ENCODE peak calls at places on chromosome 11, in four cellular contexts. M is ovary, N is A549, U is pancreas. P is an unnamed sample.

GRCh38 chr11:31437742-31438435 is 68.2 kb downstream of the DNAJC24 start:
- DNase-seq in U (no peak), M (no peak), N (no peak), P (no peak)

GRCh38 chr11:105609832-105610781 is at the start of gene GRIA4:
- DNase-seq in M (peak; percentile 42), U (peak; percentile 2), N (peak; percentile 1), P (peak; percentile 86)

GRCh38 chr11:27118371-27118770 is 77.8 kb downstream of the BBOX1 start:
- DNase-seq in U (no peak), N (no peak), M (no peak), P (no peak)

GRCh38 chr11:134071766-134072403 is 3.0 kb downstream of the JAM3 start:
- DNase-seq in M (no peak), N (no peak), U (no peak), P (no peak)

GRCh38 chr11:59173080-59173963 is 1.4 kb downstream of the DTX4 start:
- DNase-seq in N (no peak), M (peak; percentile 67), U (no peak), P (peak; percentile 59)

GRCh38 chr11:93945596-93945995 is 75.6 kb upstream of the HEPHL1 start:
- DNase-seq in N (no peak), U (no peak), M (no peak), P (no peak)

GRCh38 chr11:122186439-122187080 is 70.5 kb upstream of the BLID start:
- DNase-seq in M (no peak), N (peak; percentile 87), U (no peak), P (no peak)

GRCh38 chr11:123286255-123286654 is 91.2 kb upstream of the CLMP start:
- DNase-seq in M (no peak), N (no peak), U (no peak), P (no peak)

GRCh38 chr11:78189851-78190250 is 1.1 kb downstream of the USP35 start:
- DNase-seq in N (no peak), U (no peak), M (peak; percentile 42), P (no peak)

GRCh38 chr11:34676227-34676626 is 55.3 kb downstream of the EHF start:
- DNase-seq in M (no peak), U (no peak), N (no peak), P (no peak)

GRCh38 chr11:29978549-29978948 is 38.3 kb downstream of the KCNA4 start:
- DNase-seq in N (no peak), U (no peak), M (no peak), P (no peak)

GRCh38 chr11:8026982-8027381 is 39.8 kb downstream of the EIF3F start:
- DNase-seq in U (no peak), N (no peak), M (no peak), P (no peak)

GRCh38 chr11:3686751-3687150 is 15.6 kb upstream of the CHRNA10 start:
- DNase-seq in M (no peak), U (no peak), N (no peak), P (no peak)

GRCh38 chr11:118628031-118628430 is 20.6 kb downstream of the PHLDB1 start:
- DNase-seq in N (no peak), M (no peak), U (no peak), P (no peak)

GRCh38 chr11:82994615-82995014 is 77.1 kb downstream of the RAB30 start:
- DNase-seq in U (no peak), N (no peak), M (no peak), P (no peak)

GRCh38 chr11:86204356-86204755 is 40.2 kb upstream of the EED start:
- DNase-seq in M (no peak), N (no peak), U (no peak), P (no peak)

GRCh38 chr11:44818110-44818509 is 91.3 kb downstream of the TSPAN18 start:
- DNase-seq in U (no peak), N (no peak), M (no peak), P (no peak)

GRCh38 chr11:94866936-94867795 is 99.0 kb downstream of the AMOTL1 start:
- DNase-seq in M (no peak), N (no peak), U (no peak), P (no peak)

GRCh38 chr11:81870815-81871214 is 862.8 kb downstream of the FAM181B start:
- DNase-seq in N (no peak), U (no peak), M (no peak), P (no peak)

GRCh38 chr11:66495401-66495844 is 15.0 kb upstream of the BBS1 start:
- DNase-seq in M (no peak), N (no peak), U (no peak), P (no peak)

GRCh38 chr11:46659908-46660307 is 40.5 kb downstream of the ARHGAP1 start:
- DNase-seq in U (no peak), M (no peak), N (no peak), P (no peak)

GRCh38 chr11:120025606-120026335 is 112.1 kb downstream of the TRIM29 start:
- DNase-seq in U (no peak), M (no peak), N (no peak), P (no peak)

GRCh38 chr11:7599209-7599608 is 74.1 kb downstream of the CYB5R2 start:
- DNase-seq in M (no peak), U (no peak), N (no peak), P (no peak)

GRCh38 chr11:18802381-18803257 is 11.0 kb upstream of the PTPN5 start:
- DNase-seq in M (no peak), U (peak; percentile 47), N (peak; percentile 82), P (peak; percentile 77)

GRCh38 chr11:8732276-8732675 is 49.7 kb downstream of the RPL27A start:
- DNase-seq in U (no peak), N (no peak), M (no peak), P (no peak)

DNA sequence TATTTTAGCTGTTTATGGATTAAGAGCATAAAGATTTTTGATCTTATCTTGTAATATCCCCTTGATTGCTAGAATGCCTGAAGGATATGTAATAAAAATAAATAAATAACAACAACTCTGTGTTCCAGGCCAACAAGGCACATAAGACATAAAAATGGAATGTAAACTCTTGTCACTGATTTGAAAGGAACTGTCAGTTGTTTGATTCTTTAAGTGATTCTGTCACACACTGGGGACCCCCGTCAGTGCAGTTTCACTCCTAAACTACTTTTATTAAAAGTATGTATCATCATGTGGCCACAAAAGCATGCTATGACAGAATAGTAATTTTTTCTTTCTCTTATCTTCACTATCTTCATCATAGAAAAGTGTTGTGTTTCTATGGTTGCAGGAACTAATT is 572.4 kb downstream of the CNTN5 start:
- DNase-seq in N (no peak), M (no peak), U (no peak), P (no peak)
- TF ChIP-seq CTCF in N (no peak), M (no peak), U (no peak), P (no peak)

GRCh38 chr11:111513240-111513605 is 1.0 kb upstream of the BTG4 start:
- DNase-seq in U (no peak), N (no peak), M (no peak), P (no peak)
- H3K4me3 ChIP-seq in U (no peak overlapping the region), N (peak overlapping the region; percentile 83), M (no peak overlapping the region), P (peak overlapping the region; percentile 45)

DNA sequence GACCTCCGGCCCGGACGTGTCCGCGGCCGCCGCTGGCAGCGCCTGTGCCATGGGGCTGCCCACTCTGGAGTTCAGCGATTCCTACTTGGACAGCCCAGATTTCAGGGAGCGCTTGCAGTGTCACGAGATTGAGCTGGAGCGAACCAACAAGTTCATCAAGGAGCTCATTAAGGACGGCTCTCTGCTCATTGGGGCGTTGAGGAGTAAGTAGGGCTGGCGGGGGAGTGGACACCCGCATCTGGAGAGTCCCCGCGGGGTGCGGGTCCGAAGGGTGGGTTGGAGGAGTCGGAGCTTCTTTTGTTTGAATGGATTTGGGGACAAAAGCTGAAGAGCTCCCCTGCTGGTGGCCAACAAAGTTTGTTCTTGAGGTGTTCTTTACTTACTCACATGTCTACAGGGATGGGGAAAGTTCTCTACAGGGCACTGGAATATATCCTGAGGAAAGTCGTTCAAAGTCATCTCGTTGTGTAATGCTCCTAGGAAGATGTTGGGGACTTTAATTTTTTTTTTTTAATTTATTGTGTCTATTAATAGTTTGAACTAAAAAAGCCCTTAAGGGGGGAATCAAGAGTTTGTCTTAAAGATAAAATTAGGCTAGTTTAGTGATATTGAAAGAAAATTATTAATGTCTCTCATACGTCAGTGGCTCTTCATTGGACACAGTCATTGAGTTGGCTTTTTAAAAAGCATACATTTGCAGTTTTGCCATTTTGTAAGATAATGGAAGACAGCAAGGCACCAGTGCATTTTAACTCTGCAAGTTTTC is 725 bp downstream of the ARHGAP42 start:
- DNase-seq in U (peak; percentile 28), M (peak; percentile 58), N (peak; percentile 86), P (peak; percentile 32)
- TF ChIP-seq CTCF in U (peak; percentile 30), M (peak; percentile 35), N (peak; percentile 48), P (peak; percentile 59)

GRCh38 chr11:129416080-129416820 is 40.6 kb downstream of the BARX2 start:
- DNase-seq in U (no peak), M (no peak), N (no peak), P (no peak)

GRCh38 chr11:129417458-129417857 is 41.8 kb downstream of the BARX2 start:
- DNase-seq in M (no peak), N (no peak), U (no peak), P (no peak)

GRCh38 chr11:129418039-129418438 is 42.4 kb downstream of the BARX2 start:
- DNase-seq in M (no peak), N (no peak), U (no peak), P (no peak)

GRCh38 chr11:129412501-129412900 is 36.9 kb downstream of the BARX2 start:
- DNase-seq in U (no peak), N (no peak), M (no peak), P (no peak)

DNA sequence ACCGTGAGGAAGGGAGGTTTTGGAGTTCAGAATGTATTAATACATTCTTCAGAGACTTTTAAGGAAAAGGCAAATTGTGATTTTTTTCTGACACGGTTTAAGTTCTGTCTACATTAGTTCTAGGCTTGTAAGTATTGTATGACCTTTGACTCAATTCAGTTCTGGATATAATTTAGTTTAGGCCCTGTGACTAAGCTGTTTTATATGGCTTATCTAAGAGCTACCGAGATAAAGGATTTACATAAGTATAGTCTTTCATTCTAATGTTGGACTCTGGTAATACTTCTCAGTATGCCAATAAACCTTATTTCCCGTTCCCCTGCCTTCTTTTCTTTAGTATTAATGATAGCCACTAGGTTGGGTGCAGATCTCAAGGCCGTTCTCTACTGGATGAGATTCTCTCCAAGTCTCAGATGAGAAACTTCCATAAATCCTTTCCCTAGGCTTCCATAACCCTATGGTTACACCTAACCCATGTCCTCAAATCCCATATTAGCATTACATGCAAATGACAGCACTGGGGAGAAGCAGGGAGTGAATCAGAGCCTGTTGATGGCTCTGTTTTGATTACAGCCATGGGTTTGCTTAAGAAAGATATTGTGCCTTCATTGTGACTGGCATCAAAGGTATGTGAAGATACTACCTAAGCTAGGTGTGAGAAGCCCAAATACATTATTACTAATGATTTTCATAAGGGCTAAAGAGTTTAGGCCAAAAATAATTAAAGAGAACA is 38.7 kb downstream of the BARX2 start:
- DNase-seq in M (no peak), N (no peak), U (no peak), P (no peak)
- H3K4me3 ChIP-seq in M (no peak overlapping the region), N (no peak overlapping the region), U (no peak overlapping the region), P (no peak overlapping the region)

GRCh38 chr11:65119670-65119995 is 2.1 kb upstream of the ZNHIT2 start:
- DNase-seq in U (no peak), N (no peak), M (no peak), P (no peak)

GRCh38 chr11:65117206-65118096 is at the start of gene ZNHIT2:
- DNase-seq in M (peak; percentile 100), N (peak; percentile 98), U (peak; percentile 100), P (peak; percentile 100)

GRCh38 chr11:65116370-65117205 is 913 bp downstream of the ZNHIT2 start:
- DNase-seq in M (peak; percentile 63), U (peak; percentile 49), N (peak; percentile 28), P (no peak)

GRCh38 chr11:65120831-65121230 is 1.1 kb downstream of the FAU start:
- DNase-seq in U (peak; percentile 1), M (no peak), N (no peak), P (no peak)

GRCh38 chr11:65118097-65118837 is 766 bp upstream of the ZNHIT2 start:
- DNase-seq in N (no peak), M (no peak), U (peak; percentile 13), P (no peak)
- TF ChIP-seq CTCF in N (no peak), M (no peak), U (no peak), P (no peak)

GRCh38 chr11:131982154-131982553 is 611.7 kb downstream of the NTM start:
- DNase-seq in N (no peak), U (no peak), M (no peak), P (no peak)
- H3K4me3 ChIP-seq in N (no peak overlapping the region), U (no peak overlapping the region), M (no peak overlapping the region), P (no peak overlapping the region)

P was measured in dorsolateral prefrontal cortex.